ENCODE peak calls at places on chromosomes 3 and 15, in five cellular contexts. O, A, T, F and C are unnamed samples.

GRCh38 chr3:21955406-21955805 is 204.4 kb upstream of the ZNF385D start:
- DNase-seq in O (no peak), T (no peak), A (no peak), F (no peak), C (no peak)

GRCh38 chr3:29176501-29176900 is 104.4 kb upstream of the RBMS3 start:
- DNase-seq in O (no peak), T (peak), A (no peak), F (no peak), C (no peak)

GRCh38 chr15:60949034-60949977 is 279.8 kb downstream of the RORA start:
- DNase-seq in T (no peak), A (no peak), F (no peak), O (no peak), C (peak)

GRCh38 chr3:42852443-42852842 is 23.2 kb downstream of the CYP8B1 start:
- DNase-seq in F (no peak), O (no peak), A (no peak), T (peak), C (no peak)

GRCh38 chr15:59174846-59175831 is 31.5 kb upstream of the LDHAL6B start:
- DNase-seq in F (peak), A (peak), O (peak), T (peak), C (no peak)

GRCh38 chr3:197038604-197039003 is 9.0 kb upstream of the MELTF start:
- DNase-seq in A (no peak), F (peak), T (no peak), O (no peak), C (no peak)

GRCh38 chr3:5019411-5020261 is 40.4 kb downstream of the BHLHE40 start:
- DNase-seq in F (no peak), O (no peak), A (no peak), T (peak), C (no peak)

GRCh38 chr3:101325393-101326134 is 5.2 kb upstream of the IMPG2 start:
- DNase-seq in F (no peak), T (no peak), A (no peak), O (no peak), C (no peak)

GRCh38 chr3:195556390-195556789 is 13.3 kb upstream of the PPP1R2 start:
- DNase-seq in O (peak), A (no peak), T (peak), F (no peak), C (no peak)

GRCh38 chr3:193914602-193915001 is 221.3 kb upstream of the HES1 start:
- DNase-seq in A (no peak), O (no peak), F (no peak), T (no peak), C (no peak)

GRCh38 chr3:154718716-154719115 is 288.7 kb upstream of the GPR149 start:
- DNase-seq in F (no peak), A (no peak), O (no peak), T (no peak), C (no peak)

GRCh38 chr3:170760174-170760526 is 109.8 kb downstream of the RPL22L1 start:
- DNase-seq in T (no peak), F (no peak), O (no peak), A (no peak), C (no peak)

GRCh38 chr3:81799403-81799802 is 38.0 kb upstream of the GBE1 start:
- DNase-seq in F (no peak), T (no peak), O (no peak), A (no peak), C (no peak)

GRCh38 chr3:45124379-45124778 is 21.8 kb downstream of the CDCP1 start:
- DNase-seq in T (no peak), F (peak), A (no peak), O (no peak), C (no peak)

GRCh38 chr3:123552095-123552714 is 32.6 kb downstream of the HACD2 start:
- DNase-seq in O (no peak), F (peak), T (no peak), A (no peak), C (no peak)

GRCh38 chr3:126098391-126098858 is 14.5 kb upstream of the SLC41A3 start:
- DNase-seq in F (no peak), T (no peak), O (no peak), A (no peak), C (peak)

GRCh38 chr3:152444029-152444641 is 175.4 kb downstream of the MBNL1 start:
- DNase-seq in O (no peak), F (peak), T (no peak), A (peak), C (no peak)

GRCh38 chr15:45094358-45094730 is 19.6 kb downstream of the DUOX2 start:
- DNase-seq in A (no peak), O (no peak), F (no peak), T (no peak), C (no peak)

GRCh38 chr3:130316164-130316563 is 29.3 kb upstream of the COL6A5 start:
- DNase-seq in F (no peak), A (no peak), O (no peak), T (peak), C (no peak)

GRCh38 chr15:60626051-60626450 is 147.1 kb upstream of the ICE2 start:
- DNase-seq in O (no peak), A (no peak), F (no peak), T (no peak), C (no peak)

GRCh38 chr3:127288921-127289645 is 1.2 kb upstream of the PRR20G start:
- DNase-seq in T (peak), F (no peak), A (no peak), O (peak), C (no peak)

GRCh38 chr15:101393172-101393571 is 96.3 kb downstream of the PCSK6 start:
- DNase-seq in O (no peak), F (no peak), A (no peak), T (no peak), C (no peak)

DNA sequence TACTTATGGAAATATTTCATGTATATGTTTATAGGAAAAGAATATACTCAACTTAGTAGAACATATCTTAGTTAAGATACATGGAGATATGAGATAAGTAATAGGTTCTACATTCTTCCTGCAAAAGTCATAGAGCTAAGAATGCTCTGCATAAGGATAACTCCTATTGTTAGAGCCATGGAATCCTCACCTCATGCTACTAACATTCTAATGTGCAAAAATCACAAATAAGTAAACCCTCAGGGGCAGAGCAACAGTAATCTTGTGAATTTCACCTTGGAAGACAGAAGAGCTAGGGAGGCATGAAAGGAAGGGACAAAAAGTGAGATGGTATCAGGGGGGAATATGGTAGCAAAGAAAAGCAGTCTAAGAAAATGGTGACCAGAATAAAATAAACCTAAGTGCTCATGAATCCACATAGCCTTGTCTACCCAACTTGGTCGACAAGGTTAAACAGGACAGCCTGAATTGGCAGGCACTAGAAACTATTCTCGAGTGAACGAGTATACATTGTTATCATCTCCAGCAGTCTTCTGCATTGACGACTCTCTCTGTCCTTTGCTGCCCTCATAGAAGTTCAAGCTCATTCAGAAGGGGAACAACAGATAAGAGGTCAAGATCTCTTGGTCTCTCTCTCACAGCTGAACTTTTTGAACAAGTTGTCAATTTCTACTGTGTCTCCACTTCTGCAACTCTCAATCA is 52.8 kb downstream of the XRN1 start:
- DNase-seq in T (no peak), A (no peak), F (no peak), O (no peak), C (no peak)
- TF ChIP-seq CTCF in T (no peak), A (no peak), F (no peak), O (no peak), C (no peak)

GRCh38 chr3:139476348-139476747 is at the start of gene RBP2:
- DNase-seq in A (no peak), T (no peak), F (no peak), O (no peak), C (no peak)

GRCh38 chr3:139473155-139473771 is 3.1 kb downstream of the RBP2 start:
- DNase-seq in A (no peak), T (no peak), O (no peak), F (peak), C (no peak)

GRCh38 chr3:139477710-139478640 is 1.7 kb upstream of the RBP2 start:
- DNase-seq in F (no peak), T (no peak), O (no peak), A (no peak), C (no peak)

GRCh38 chr3:139468407-139468806 is 7.9 kb downstream of the RBP2 start:
- DNase-seq in O (no peak), F (no peak), A (no peak), T (no peak), C (peak)

GRCh38 chr3:139472380-139473010 is 3.8 kb downstream of the RBP2 start:
- DNase-seq in O (no peak), T (no peak), A (no peak), F (no peak), C (no peak)
- TF ChIP-seq CTCF in O (no peak), T (no peak), A (no peak), F (no peak), C (no peak)

GRCh38 chr3:23691343-23691895 is 114.3 kb upstream of the UBE2E1 start:
- DNase-seq in T (no peak), F (no peak), A (no peak), O (no peak), C (no peak)
- TF ChIP-seq CTCF in T (no peak), F (no peak), A (no peak), O (no peak), C (no peak)

GRCh38 chr3:50430950-50431435 is 71.7 kb upstream of the TMEM115 start:
- DNase-seq in O (no peak), F (no peak), T (no peak), A (no peak), C (no peak)
- TF ChIP-seq CTCF in O (no peak), F (no peak), T (no peak), A (no peak), C (no peak)

GRCh38 chr3:78757734-78758133 is 1010.1 kb downstream of the ROBO1 start:
- DNase-seq in F (no peak), A (no peak), O (no peak), T (no peak), C (no peak)
- TF ChIP-seq CTCF in F (no peak), A (no peak), O (no peak), T (no peak), C (no peak)

DNA sequence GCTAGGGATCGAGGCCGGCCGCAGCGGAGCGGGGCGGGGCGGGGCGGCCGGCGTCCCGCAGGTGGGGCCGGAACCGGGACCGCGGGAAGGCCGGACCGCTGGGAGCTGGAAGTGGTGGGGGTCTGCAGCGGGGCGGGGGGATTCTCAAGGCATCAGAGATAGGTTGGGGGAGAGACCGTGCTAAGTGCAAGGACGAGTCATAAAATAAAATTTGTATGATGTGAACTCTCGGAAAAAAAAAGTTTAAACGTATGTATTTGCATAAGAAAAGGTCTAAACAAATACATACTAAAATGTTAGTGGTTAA is at the start of gene AVEN:
- DNase-seq in F (no peak), T (no peak), O (no peak), A (no peak), C (no peak)
- TF ChIP-seq CTCF in F (no peak), T (no peak), O (no peak), A (no peak), C (no peak)

DNA sequence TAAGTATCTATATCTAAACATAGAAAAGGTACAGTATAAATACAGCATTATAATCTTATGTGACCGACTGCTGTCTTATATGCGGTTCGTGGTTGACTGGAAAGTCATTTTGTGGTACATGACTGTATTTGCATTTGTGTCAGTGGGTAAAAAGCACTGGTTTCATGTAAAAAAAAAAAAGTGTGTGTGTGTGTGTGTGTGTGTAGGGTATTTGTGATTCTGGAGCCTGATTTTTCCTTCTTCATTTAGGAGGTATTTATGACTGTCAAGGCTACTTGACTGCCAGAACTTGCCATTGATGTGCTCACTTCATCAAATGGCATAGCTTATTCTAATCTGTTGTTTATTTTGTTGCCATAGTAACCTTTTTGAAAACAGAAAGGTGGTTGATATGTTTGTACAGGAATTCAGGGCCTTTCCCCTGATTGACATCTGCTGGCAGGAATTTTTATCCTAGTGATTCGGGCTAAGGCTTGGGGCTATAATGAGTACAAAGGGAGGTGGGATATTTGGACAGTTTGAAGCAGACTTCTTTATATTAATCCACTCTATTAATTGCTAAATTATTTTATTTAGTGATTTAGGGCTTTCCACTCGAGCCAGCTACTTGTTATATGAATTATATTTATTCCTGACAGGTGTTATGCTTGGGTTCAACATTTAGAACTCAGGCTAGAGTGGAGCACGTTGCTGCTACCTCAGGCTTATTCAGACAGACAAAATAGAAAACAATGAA is 63.4 kb downstream of the AKAP13 start:
- DNase-seq in T (peak), F (peak), A (no peak), O (no peak), C (no peak)
- TF ChIP-seq CTCF in T (no peak), F (peak), A (no peak), O (no peak), C (no peak)

GRCh38 chr3:87260270-87260669 is 16.1 kb downstream of the POU1F1 start:
- DNase-seq in F (peak), T (peak), O (peak), A (peak), C (no peak)
- TF ChIP-seq CTCF in F (peak), T (peak), O (peak), A (peak), C (peak)

GRCh38 chr15:81336568-81336967 is 12.6 kb upstream of the STARD5 start:
- DNase-seq in A (no peak), F (peak), T (no peak), O (no peak), C (peak)
- TF ChIP-seq CTCF in A (peak), F (peak), T (peak), O (no peak), C (peak)

GRCh38 chr3:139627759-139628158 is 50.0 kb downstream of the NMNAT3 start:
- DNase-seq in O (no peak), T (no peak), F (no peak), A (no peak), C (no peak)

GRCh38 chr3:139634236-139634635 is 43.5 kb downstream of the NMNAT3 start:
- DNase-seq in T (no peak), A (no peak), F (no peak), O (no peak), C (no peak)

GRCh38 chr3:139633511-139633910 is 44.3 kb downstream of the NMNAT3 start:
- DNase-seq in O (no peak), F (no peak), T (no peak), A (no peak), C (no peak)

GRCh38 chr3:139630532-139630931 is 47.2 kb downstream of the NMNAT3 start:
- DNase-seq in O (no peak), A (no peak), T (peak), F (no peak), C (no peak)

DNA sequence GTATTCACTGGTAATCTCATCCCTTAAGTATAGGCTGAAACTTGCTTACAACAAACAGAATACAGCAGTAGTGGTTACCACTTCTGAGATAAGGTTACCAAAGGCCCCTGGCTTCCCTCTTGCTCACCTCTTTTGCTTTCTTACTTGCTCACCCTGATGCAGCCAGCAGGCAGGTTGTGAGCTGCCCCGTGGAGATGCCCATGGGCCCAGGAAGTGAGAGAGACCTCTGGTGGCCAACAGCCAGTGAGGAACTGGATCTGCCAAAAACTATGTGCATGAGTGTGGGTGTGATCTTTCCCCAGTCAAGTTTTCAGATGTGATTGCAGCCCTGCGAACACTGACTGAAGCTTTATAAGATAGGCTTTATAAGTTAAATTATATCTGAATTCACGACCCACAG is 48.7 kb downstream of the NMNAT3 start:
- DNase-seq in A (no peak), F (peak), O (peak), T (peak), C (no peak)
- TF ChIP-seq CTCF in A (peak), F (peak), O (no peak), T (peak), C (peak)